ENCODE peak calls at places on chromosome 1, in four cellular contexts. H is KG1, Y is GM10248, O is prostate gland. W is an unnamed sample.

GRCh38 chr1:100445565-100445964 is 92.4 kb upstream of the GPR88 start:
- DNase-seq in H (no peak), Y (no peak), O (no peak), W (no peak)

GRCh38 chr1:61887921-61888564 is 145.8 kb downstream of the PATJ start:
- DNase-seq in H (no peak), Y (no peak), O (no peak), W (no peak)

GRCh38 chr1:164647211-164647610 is 88.2 kb downstream of the PBX1 start:
- DNase-seq in H (no peak), Y (no peak), O (no peak), W (no peak)

GRCh38 chr1:191162762-191163161 is 685.1 kb upstream of the BRINP3 start:
- DNase-seq in H (no peak), Y (no peak), O (no peak), W (no peak)

GRCh38 chr1:24912359-24913273 is 17.5 kb downstream of the RUNX3 start:
- DNase-seq in H (no peak), Y (no peak), O (no peak), W (no peak)

GRCh38 chr1:48853006-48853405 is 76.3 kb upstream of the BEND5 start:
- DNase-seq in H (no peak), Y (no peak), O (no peak), W (no peak)

GRCh38 chr1:91335607-91336006 is 69.0 kb downstream of the HFM1 start:
- DNase-seq in H (no peak), Y (no peak), O (no peak), W (no peak)

GRCh38 chr1:1421147-1421906 is at the start of gene ANKRD65:
- DNase-seq in H (no peak), Y (peak; percentile 20), O (no peak), W (no peak)

W was measured in germinal center.